ENCODE peak calls at places on chromosomes 5 and 9, in nine cellular contexts. K is cardiac muscle cell, H is upper lobe of right lung, Y is uterus, E is RWPE2, O is Panc1, G is spleen, L is endodermal cell, M is GM23338. J is an unnamed sample. For H3K36me3 and H3K27me3, the result is how much of the 10 kb centered on the place peaks cover.

GRCh38 chr5:39870137-39870536 is 445.4 kb upstream of the DAB2 start:
- DNase-seq in K (no peak), H (no peak), Y (no peak), E (no peak), O (no peak), G (no peak), L (no peak), M (no peak), J (no peak)

GRCh38 chr9:35729101-35729500 is 2.9 kb downstream of the TLN1 start:
- DNase-seq in K (no peak), H (no peak), Y (no peak), E (no peak), O (no peak), G (no peak), L (no peak), M (no peak), J (no peak)

GRCh38 chr5:137751869-137752491 is 2.2 kb downstream of the HNRNPA0 start:
- DNase-seq in K (peak), H (no peak), Y (peak), E (no peak), O (peak), G (no peak), L (no peak), M (peak), J (no peak)

GRCh38 chr5:59099270-59099994 is 516.6 kb downstream of the RAB3C start:
- DNase-seq in K (peak), H (no peak), Y (no peak), E (no peak), O (peak), G (no peak), L (no peak), M (no peak), J (no peak)

GRCh38 chr5:147403659-147404640 is 105.9 kb downstream of the DPYSL3 start:
- DNase-seq in K (peak), H (no peak), Y (peak), E (no peak), O (peak), G (no peak), L (no peak), M (no peak), J (no peak)

GRCh38 chr5:159928122-159928960 is 12.1 kb downstream of the ADRA1B start:
- DNase-seq in K (peak), H (peak), Y (no peak), E (peak), O (peak), G (no peak), L (no peak), M (peak), J (no peak)

GRCh38 chr5:72412283-72413055 is 92.3 kb downstream of the PTCD2 start:
- DNase-seq in K (peak), H (no peak), Y (no peak), E (no peak), O (no peak), G (no peak), L (no peak), M (no peak), J (no peak)

GRCh38 chr5:130337179-130337888 is 433.1 kb downstream of the CHSY3 start:
- DNase-seq in K (peak), H (no peak), Y (no peak), E (no peak), O (no peak), G (no peak), L (no peak), M (peak), J (no peak)

GRCh38 chr9:73046769-73047168 is 93.9 kb upstream of the ALDH1A1 start:
- DNase-seq in K (no peak), H (no peak), Y (no peak), E (no peak), O (no peak), G (no peak), L (no peak), M (no peak), J (no peak)
- H3K36me3 ChIP-seq in K (under half), H (under half), Y (under half), E (under half), O (under half), G (under half), L (under half), M (under half), J (under half)

GRCh38 chr9:102550266-102550665 is 444.9 kb upstream of the CYLC2 start:
- DNase-seq in K (no peak), H (no peak), Y (no peak), E (no peak), O (no peak), G (no peak), L (no peak), M (no peak), J (no peak)

GRCh38 chr9:102551346-102551745 is 443.8 kb upstream of the CYLC2 start:
- DNase-seq in K (no peak), H (no peak), Y (no peak), E (no peak), O (no peak), G (no peak), L (no peak), M (no peak), J (no peak)
- H3K27ac ChIP-seq in K (no peak), H (no peak), Y (no peak), E (no peak), O (no peak), G (no peak), L (no peak), M (no peak), J (no peak)

GRCh38 chr5:1939256-1939655 is 56.5 kb upstream of the IRX4 start:
- DNase-seq in K (no peak), H (peak), Y (no peak), E (no peak), O (no peak), G (no peak), L (no peak), M (no peak), J (no peak)
- H3K27me3 ChIP-seq in K (under half), H (under half), Y (under half), E (under half), O (under half), G (under half), L (under half), M (under half), J (under half)

GRCh38 chr5:154865466-154866184 is 7.2 kb downstream of the CNOT8 start:
- DNase-seq in K (peak), H (no peak), Y (no peak), E (no peak), O (no peak), G (no peak), L (no peak), M (no peak), J (no peak)
- H3K36me3 ChIP-seq in K (under half), H (half or more), Y (under half), E (half or more), O (under half), G (under half), L (half or more), M (under half), J (under half)

GRCh38 chr5:157818368-157818767 is 40.6 kb downstream of the CLINT1 start:
- DNase-seq in K (no peak), H (no peak), Y (no peak), E (no peak), O (no peak), G (no peak), L (no peak), M (no peak), J (no peak)

GRCh38 chr5:157819502-157820125 is 39.3 kb downstream of the CLINT1 start:
- DNase-seq in K (no peak), H (no peak), Y (no peak), E (no peak), O (no peak), G (no peak), L (no peak), M (no peak), J (no peak)

GRCh38 chr5:157821822-157822622 is 36.9 kb downstream of the CLINT1 start:
- DNase-seq in K (no peak), H (no peak), Y (no peak), E (no peak), O (no peak), G (no peak), L (no peak), M (no peak), J (no peak)

GRCh38 chr5:157821405-157821804 is 37.5 kb downstream of the CLINT1 start:
- DNase-seq in K (no peak), H (no peak), Y (no peak), E (no peak), O (no peak), G (no peak), L (no peak), M (no peak), J (no peak)

DNA sequence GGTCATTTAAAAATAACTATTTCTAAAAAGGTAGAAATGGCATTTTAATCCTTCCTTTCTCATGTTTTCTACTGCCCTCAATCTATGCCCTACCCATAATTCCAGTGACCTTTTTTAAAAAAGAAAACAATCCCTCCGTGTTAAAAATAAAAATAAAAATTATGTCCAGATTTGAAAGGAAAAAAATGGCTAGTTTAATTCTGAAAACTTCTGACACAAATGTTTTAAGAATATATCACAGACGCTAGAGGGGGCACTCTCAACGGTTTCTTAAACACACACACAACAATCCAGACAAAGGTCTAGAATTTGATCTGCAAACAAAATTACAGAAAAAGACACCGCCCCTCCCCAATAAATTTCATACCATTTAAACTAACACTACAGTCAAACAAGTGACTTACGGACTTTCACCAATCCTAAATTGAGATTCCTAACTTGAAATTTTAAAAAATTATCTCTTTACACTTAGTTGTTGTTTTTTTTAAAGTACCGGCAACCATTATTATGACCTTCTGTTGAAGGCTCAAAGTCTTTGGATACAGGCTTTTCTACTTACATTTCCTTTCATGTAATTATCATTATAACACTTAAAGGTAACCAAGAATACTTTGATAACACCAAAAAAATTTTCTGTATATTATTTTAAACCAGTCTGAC is 38.2 kb downstream of the CLINT1 start:
- DNase-seq in K (peak), H (no peak), Y (no peak), E (no peak), O (no peak), G (no peak), L (no peak), M (peak), J (no peak)
- H3K27ac ChIP-seq in K (peak), H (no peak), Y (peak), E (no peak), O (no peak), G (no peak), L (peak), M (no peak), J (no peak)

DNA sequence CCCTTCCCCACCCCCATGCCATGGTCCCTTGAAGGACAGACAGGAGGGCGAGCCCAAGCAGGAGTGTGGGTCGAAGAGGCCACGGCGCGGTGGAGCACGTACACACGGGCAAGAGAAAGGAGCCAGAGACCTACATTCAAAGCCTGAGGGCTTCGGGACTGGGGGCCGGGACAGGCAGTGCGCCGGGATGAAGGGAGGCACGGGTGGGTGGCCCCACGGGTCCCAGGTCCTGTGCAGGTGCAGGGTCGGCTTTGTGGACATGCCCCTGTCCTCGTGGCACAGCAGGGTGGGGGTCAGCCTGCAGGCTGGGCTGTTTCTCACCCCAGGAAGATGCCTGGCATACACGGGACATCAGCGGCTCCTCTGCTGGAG is 9.8 kb downstream of the LRRC26 start:
- DNase-seq in K (no peak), H (no peak), Y (no peak), E (no peak), O (no peak), G (no peak), L (no peak), M (no peak), J (no peak)
- H3K27me3 ChIP-seq in K (half or more), H (half or more), Y (half or more), E (under half), O (under half), G (half or more), L (half or more), M (half or more), J (under half)

GRCh38 chr5:34905564-34905963 is 9.7 kb downstream of the RAD1 start:
- DNase-seq in K (peak), H (no peak), Y (no peak), E (no peak), O (no peak), G (no peak), L (no peak), M (peak), J (no peak)
- H3K36me3 ChIP-seq in K (under half), H (under half), Y (under half), E (half or more), O (under half), G (under half), L (under half), M (under half), J (under half)

DNA sequence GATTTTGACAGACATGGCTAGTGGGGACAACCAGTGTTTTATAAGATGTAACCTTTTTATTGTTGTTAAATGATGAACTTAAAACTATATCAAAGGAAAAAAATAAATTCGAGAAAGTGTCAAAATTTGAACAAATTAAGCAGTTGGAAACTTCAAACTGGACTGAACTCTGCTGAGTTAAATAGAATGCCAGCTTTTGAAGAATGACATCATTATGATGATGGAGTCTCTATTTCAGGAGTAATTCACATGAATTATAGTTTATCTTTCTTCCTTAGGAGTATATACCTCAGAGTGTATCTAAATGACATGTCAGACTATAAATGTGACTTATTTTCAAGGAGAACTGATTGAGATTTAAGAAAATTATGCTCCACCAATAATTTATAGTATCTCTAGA is 125.2 kb downstream of the CAMK4 start:
- DNase-seq in K (no peak), H (no peak), Y (no peak), E (no peak), O (no peak), G (no peak), L (no peak), M (no peak), J (no peak)
- H3K27ac ChIP-seq in K (no peak), H (no peak), Y (no peak), E (no peak), O (no peak), G (no peak), L (no peak), M (no peak), J (no peak)